ENCODE peak calls at places on chromosome 14, in five cellular contexts. One of them, this sample, is unnamed.

GRCh38 chr14:69346710-69347109 is 51.4 kb downstream of the ERH start:
- DNase-seq in tibial artery: no peak
- DNase-seq in heart left ventricle: peak; percentile 71
- DNase-seq in progenitor cell of endocrine pancreas: peak; percentile 47
- DNase-seq in bronchial epithelial cell: peak; percentile 4
- DNase-seq in this sample: no peak

GRCh38 chr14:67335781-67336180 is 23.8 kb downstream of the ATP6V1D start:
- DNase-seq in tibial artery: no peak
- DNase-seq in bronchial epithelial cell: no peak
- DNase-seq in heart left ventricle: no peak
- DNase-seq in progenitor cell of endocrine pancreas: no peak
- DNase-seq in this sample: no peak

GRCh38 chr14:50666772-50667490 is 1.2 kb downstream of the SAV1 start:
- DNase-seq in progenitor cell of endocrine pancreas: no peak
- DNase-seq in bronchial epithelial cell: peak; percentile 72
- DNase-seq in tibial artery: peak; percentile 42
- DNase-seq in heart left ventricle: no peak
- DNase-seq in this sample: no peak

GRCh38 chr14:76186318-76187027 is 34.8 kb downstream of the GPATCH2L start:
- DNase-seq in heart left ventricle: no peak
- DNase-seq in bronchial epithelial cell: no peak
- DNase-seq in tibial artery: no peak
- DNase-seq in progenitor cell of endocrine pancreas: no peak
- DNase-seq in this sample: no peak

GRCh38 chr14:103427485-103428443 is 42.5 kb downstream of the MARK3 start:
- DNase-seq in tibial artery: no peak
- DNase-seq in heart left ventricle: no peak
- DNase-seq in bronchial epithelial cell: peak; percentile 55
- DNase-seq in progenitor cell of endocrine pancreas: no peak
- DNase-seq in this sample: peak; percentile 31

GRCh38 chr14:72547999-72548398 is 345.9 kb downstream of the DPF3 start:
- DNase-seq in heart left ventricle: no peak
- DNase-seq in progenitor cell of endocrine pancreas: no peak
- DNase-seq in tibial artery: no peak
- DNase-seq in bronchial epithelial cell: no peak
- DNase-seq in this sample: no peak

GRCh38 chr14:64639340-64639821 is 64.8 kb upstream of the PLEKHG3 start:
- DNase-seq in heart left ventricle: no peak
- DNase-seq in tibial artery: no peak
- DNase-seq in bronchial epithelial cell: peak; percentile 68
- DNase-seq in progenitor cell of endocrine pancreas: no peak
- DNase-seq in this sample: no peak

GRCh38 chr14:103122578-103123127 is 608 bp upstream of the TNFAIP2 start:
- DNase-seq in heart left ventricle: peak; percentile 75
- DNase-seq in bronchial epithelial cell: no peak
- DNase-seq in tibial artery: no peak
- DNase-seq in progenitor cell of endocrine pancreas: no peak
- DNase-seq in this sample: no peak

GRCh38 chr14:53996041-53996440 is 39.4 kb upstream of the BMP4 start:
- DNase-seq in progenitor cell of endocrine pancreas: no peak
- DNase-seq in bronchial epithelial cell: no peak
- DNase-seq in heart left ventricle: no peak
- DNase-seq in tibial artery: no peak
- DNase-seq in this sample: no peak

GRCh38 chr14:23209651-23210423 is 26.4 kb upstream of the SLC7A8 start:
- DNase-seq in progenitor cell of endocrine pancreas: no peak
- DNase-seq in bronchial epithelial cell: peak; percentile 98
- DNase-seq in tibial artery: no peak
- DNase-seq in heart left ventricle: no peak
- DNase-seq in this sample: no peak

GRCh38 chr14:80850197-80850814 is 91.2 kb downstream of the CEP128 start:
- DNase-seq in progenitor cell of endocrine pancreas: no peak
- DNase-seq in heart left ventricle: no peak
- DNase-seq in tibial artery: no peak
- DNase-seq in bronchial epithelial cell: peak; percentile 46
- DNase-seq in this sample: peak; percentile 9

GRCh38 chr14:24070285-24071143 is 848 bp upstream of the CPNE6 start:
- DNase-seq in tibial artery: no peak
- DNase-seq in heart left ventricle: no peak
- DNase-seq in progenitor cell of endocrine pancreas: no peak
- DNase-seq in bronchial epithelial cell: no peak
- DNase-seq in this sample: no peak

GRCh38 chr14:68730811-68731425 is 61.9 kb downstream of the ZFP36L1 start:
- DNase-seq in bronchial epithelial cell: no peak
- DNase-seq in progenitor cell of endocrine pancreas: no peak
- DNase-seq in tibial artery: no peak
- DNase-seq in heart left ventricle: no peak
- DNase-seq in this sample: no peak

GRCh38 chr14:67674139-67674479 is 323 bp downstream of the VTI1B start:
- DNase-seq in bronchial epithelial cell: peak; percentile 47
- DNase-seq in tibial artery: peak; percentile 58
- DNase-seq in progenitor cell of endocrine pancreas: peak; percentile 65
- DNase-seq in heart left ventricle: peak; percentile 85
- DNase-seq in this sample: no peak

GRCh38 chr14:24307575-24308341 is at the start of gene CIDEB:
- DNase-seq in bronchial epithelial cell: peak; percentile 40
- DNase-seq in tibial artery: peak; percentile 61
- DNase-seq in progenitor cell of endocrine pancreas: peak; percentile 55
- DNase-seq in heart left ventricle: no peak
- DNase-seq in this sample: no peak

GRCh38 chr14:67515386-67516079 is 17.6 kb upstream of the PLEKHH1 start:
- DNase-seq in progenitor cell of endocrine pancreas: no peak
- DNase-seq in bronchial epithelial cell: no peak
- DNase-seq in heart left ventricle: peak; percentile 72
- DNase-seq in tibial artery: no peak
- DNase-seq in this sample: no peak

GRCh38 chr14:45253754-45254300 is 825 bp upstream of the MIS18BP1 start:
- DNase-seq in heart left ventricle: no peak
- DNase-seq in bronchial epithelial cell: peak; percentile 56
- DNase-seq in progenitor cell of endocrine pancreas: no peak
- DNase-seq in tibial artery: peak; percentile 25
- DNase-seq in this sample: no peak

GRCh38 chr14:68896132-68896531 is 83.0 kb downstream of the ACTN1 start:
- DNase-seq in heart left ventricle: no peak
- DNase-seq in tibial artery: no peak
- DNase-seq in progenitor cell of endocrine pancreas: no peak
- DNase-seq in bronchial epithelial cell: no peak
- DNase-seq in this sample: no peak

GRCh38 chr14:73759183-73759713 is 45.1 kb upstream of the PNMA1 start:
- DNase-seq in tibial artery: peak; percentile 67
- DNase-seq in bronchial epithelial cell: no peak
- DNase-seq in progenitor cell of endocrine pancreas: peak; percentile 38
- DNase-seq in heart left ventricle: peak; percentile 93
- DNase-seq in this sample: no peak

GRCh38 chr14:102928412-102929348 is 6.2 kb downstream of the AMN start:
- DNase-seq in heart left ventricle: peak; percentile 80
- DNase-seq in progenitor cell of endocrine pancreas: peak; percentile 73
- DNase-seq in tibial artery: peak; percentile 34
- DNase-seq in bronchial epithelial cell: peak; percentile 36
- DNase-seq in this sample: no peak

GRCh38 chr14:21257395-21258193 is 11.6 kb downstream of the HNRNPC start:
- DNase-seq in progenitor cell of endocrine pancreas: no peak
- DNase-seq in bronchial epithelial cell: no peak
- DNase-seq in heart left ventricle: no peak
- DNase-seq in tibial artery: no peak
- DNase-seq in this sample: no peak

GRCh38 chr14:83294941-83295340 is 1761.3 kb upstream of the SEL1L start:
- DNase-seq in bronchial epithelial cell: peak; percentile 19
- DNase-seq in progenitor cell of endocrine pancreas: no peak
- DNase-seq in tibial artery: no peak
- DNase-seq in heart left ventricle: no peak
- DNase-seq in this sample: no peak

GRCh38 chr14:67371247-67372148 is 11.4 kb downstream of the EIF2S1 start:
- DNase-seq in heart left ventricle: no peak
- DNase-seq in bronchial epithelial cell: no peak
- DNase-seq in progenitor cell of endocrine pancreas: no peak
- DNase-seq in tibial artery: no peak
- DNase-seq in this sample: no peak

GRCh38 chr14:92322516-92322915 is 449 bp upstream of the SLC24A4 start:
- DNase-seq in tibial artery: no peak
- DNase-seq in bronchial epithelial cell: no peak
- DNase-seq in heart left ventricle: no peak
- DNase-seq in progenitor cell of endocrine pancreas: no peak
- DNase-seq in this sample: no peak

GRCh38 chr14:92461891-92462290 is 51.7 kb upstream of the RIN3 start:
- DNase-seq in heart left ventricle: no peak
- DNase-seq in progenitor cell of endocrine pancreas: no peak
- DNase-seq in tibial artery: no peak
- DNase-seq in bronchial epithelial cell: no peak
- DNase-seq in this sample: no peak

GRCh38 chr14:60327447-60328331 is 78.7 kb downstream of the PPM1A start:
- DNase-seq in heart left ventricle: no peak
- DNase-seq in tibial artery: no peak
- DNase-seq in bronchial epithelial cell: no peak
- DNase-seq in progenitor cell of endocrine pancreas: peak; percentile 21
- DNase-seq in this sample: no peak

GRCh38 chr14:71961972-71962371 is 29.7 kb downstream of the RGS6 start:
- DNase-seq in tibial artery: no peak
- DNase-seq in heart left ventricle: no peak
- DNase-seq in progenitor cell of endocrine pancreas: no peak
- DNase-seq in bronchial epithelial cell: no peak
- DNase-seq in this sample: no peak

GRCh38 chr14:104240426-104241157 is 102.2 kb downstream of the KIF26A start:
- DNase-seq in progenitor cell of endocrine pancreas: peak; percentile 12
- DNase-seq in bronchial epithelial cell: no peak
- DNase-seq in heart left ventricle: no peak
- DNase-seq in tibial artery: peak; percentile 14
- DNase-seq in this sample: no peak

GRCh38 chr14:101239065-101239464 is 322.2 kb upstream of the DIO3 start:
- DNase-seq in tibial artery: no peak
- DNase-seq in bronchial epithelial cell: no peak
- DNase-seq in progenitor cell of endocrine pancreas: no peak
- DNase-seq in heart left ventricle: no peak
- DNase-seq in this sample: no peak

GRCh38 chr14:50846171-50846880 is 15.4 kb upstream of the NIN start:
- DNase-seq in tibial artery: no peak
- DNase-seq in bronchial epithelial cell: peak; percentile 59
- DNase-seq in progenitor cell of endocrine pancreas: no peak
- DNase-seq in heart left ventricle: no peak
- DNase-seq in this sample: peak; percentile 47

GRCh38 chr14:91143862-91144261 is 30.0 kb downstream of the DGLUCY start:
- DNase-seq in progenitor cell of endocrine pancreas: no peak
- DNase-seq in tibial artery: peak; percentile 86
- DNase-seq in bronchial epithelial cell: no peak
- DNase-seq in heart left ventricle: no peak
- DNase-seq in this sample: no peak

GRCh38 chr14:23174785-23175184 is 8.7 kb downstream of the SLC7A8 start:
- DNase-seq in bronchial epithelial cell: no peak
- DNase-seq in tibial artery: no peak
- DNase-seq in progenitor cell of endocrine pancreas: no peak
- DNase-seq in heart left ventricle: no peak
- DNase-seq in this sample: no peak

GRCh38 chr14:90587918-90588317 is 191.1 kb downstream of the CALM1 start:
- DNase-seq in progenitor cell of endocrine pancreas: no peak
- DNase-seq in bronchial epithelial cell: no peak
- DNase-seq in tibial artery: no peak
- DNase-seq in heart left ventricle: no peak
- DNase-seq in this sample: no peak

GRCh38 chr14:75628816-75629215 is 31.9 kb downstream of the ERG28 start:
- DNase-seq in tibial artery: no peak
- DNase-seq in heart left ventricle: no peak
- DNase-seq in bronchial epithelial cell: no peak
- DNase-seq in progenitor cell of endocrine pancreas: no peak
- DNase-seq in this sample: no peak

GRCh38 chr14:103536693-103537092 is 7.7 kb downstream of the TRMT61A start:
- DNase-seq in tibial artery: no peak
- DNase-seq in bronchial epithelial cell: no peak
- DNase-seq in progenitor cell of endocrine pancreas: no peak
- DNase-seq in heart left ventricle: peak; percentile 53
- DNase-seq in this sample: no peak

DNA sequence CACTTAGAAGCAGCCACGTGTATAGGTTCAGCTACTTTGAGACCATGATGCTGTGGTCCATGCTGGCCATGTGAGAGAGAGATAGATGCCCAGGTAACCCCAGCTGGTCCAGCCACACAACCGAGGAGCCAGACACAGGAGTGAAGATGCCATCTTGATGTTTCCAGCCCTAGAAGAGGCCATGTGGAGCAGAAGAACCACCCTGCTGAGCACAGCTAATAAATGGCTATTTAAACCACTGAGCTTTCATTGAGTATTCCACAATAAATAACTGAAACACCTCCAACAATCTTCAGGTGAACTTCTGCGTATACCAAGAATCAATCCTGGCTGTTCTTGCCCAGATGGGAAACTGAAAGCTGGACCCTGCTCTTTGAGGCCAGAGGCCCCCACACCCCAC is 84.0 kb upstream of the GSC start:
- DNase-seq in progenitor cell of endocrine pancreas: no peak
- DNase-seq in heart left ventricle: no peak
- DNase-seq in tibial artery: no peak
- DNase-seq in bronchial epithelial cell: no peak
- DNase-seq in this sample: no peak
- TF ChIP-seq CTCF in progenitor cell of endocrine pancreas: no peak
- TF ChIP-seq CTCF in heart left ventricle: no peak
- TF ChIP-seq CTCF in tibial artery: no peak
- TF ChIP-seq CTCF in bronchial epithelial cell: no peak
- TF ChIP-seq CTCF in this sample: no peak

DNA sequence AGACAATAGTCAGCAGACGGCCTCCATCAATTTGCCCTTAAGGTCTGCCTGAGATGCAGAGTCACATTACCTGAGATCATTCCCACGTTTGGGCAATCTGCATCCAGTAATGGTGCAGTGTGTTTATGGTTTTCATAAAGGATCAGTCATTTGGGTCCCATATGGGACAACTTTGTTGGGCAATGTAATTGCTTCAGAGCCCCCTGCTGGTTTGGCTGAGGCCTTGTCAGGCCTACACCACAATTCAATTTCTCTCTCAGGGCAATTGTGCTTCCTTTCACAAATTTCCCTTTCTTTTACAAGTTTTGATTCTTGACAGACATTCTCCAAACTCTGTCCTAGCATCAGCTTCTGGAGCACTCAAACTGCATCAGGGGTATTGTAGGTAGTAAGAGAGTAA is 191.2 kb upstream of the SSTR1 start:
- DNase-seq in progenitor cell of endocrine pancreas: no peak
- DNase-seq in heart left ventricle: no peak
- DNase-seq in bronchial epithelial cell: peak; percentile 3
- DNase-seq in tibial artery: no peak
- DNase-seq in this sample: no peak
- TF ChIP-seq CTCF in progenitor cell of endocrine pancreas: peak; percentile 37
- TF ChIP-seq CTCF in heart left ventricle: no peak
- TF ChIP-seq CTCF in bronchial epithelial cell: peak; percentile 35
- TF ChIP-seq CTCF in tibial artery: no peak
- TF ChIP-seq CTCF in this sample: peak; percentile 32

GRCh38 chr14:39956372-39956771 is 524.1 kb upstream of the FBXO33 start:
- DNase-seq in bronchial epithelial cell: no peak
- DNase-seq in heart left ventricle: no peak
- DNase-seq in progenitor cell of endocrine pancreas: no peak
- DNase-seq in tibial artery: no peak
- DNase-seq in this sample: no peak
- TF ChIP-seq CTCF in bronchial epithelial cell: no peak
- TF ChIP-seq CTCF in heart left ventricle: no peak
- TF ChIP-seq CTCF in progenitor cell of endocrine pancreas: no peak
- TF ChIP-seq CTCF in tibial artery: no peak
- TF ChIP-seq CTCF in this sample: no peak

GRCh38 chr14:88962356-88962755 is 137.9 kb downstream of the TTC8 start:
- DNase-seq in bronchial epithelial cell: no peak
- DNase-seq in progenitor cell of endocrine pancreas: no peak
- DNase-seq in tibial artery: no peak
- DNase-seq in heart left ventricle: no peak
- DNase-seq in this sample: no peak
- TF ChIP-seq CTCF in bronchial epithelial cell: no peak
- TF ChIP-seq CTCF in progenitor cell of endocrine pancreas: no peak
- TF ChIP-seq CTCF in tibial artery: no peak
- TF ChIP-seq CTCF in heart left ventricle: no peak
- TF ChIP-seq CTCF in this sample: no peak

GRCh38 chr14:65827520-65827919 is 415.0 kb downstream of the FUT8 start:
- DNase-seq in tibial artery: no peak
- DNase-seq in progenitor cell of endocrine pancreas: no peak
- DNase-seq in bronchial epithelial cell: no peak
- DNase-seq in heart left ventricle: no peak
- DNase-seq in this sample: no peak
- TF ChIP-seq CTCF in tibial artery: no peak
- TF ChIP-seq CTCF in progenitor cell of endocrine pancreas: no peak
- TF ChIP-seq CTCF in bronchial epithelial cell: no peak
- TF ChIP-seq CTCF in heart left ventricle: no peak
- TF ChIP-seq CTCF in this sample: no peak